ENCODE peak calls at places on chromosomes 3 and 15, in seven cellular contexts. J is heart left ventricle, T is upper lobe of left lung, E is A673, D is upper lobe of right lung, W is ovary, L is esophagus muscularis mucosa. H is an unnamed sample.

GRCh38 chr3:23312866-23313265 is 109.7 kb downstream of the UBE2E2 start:
- DNase-seq in J (no peak), L (no peak), T (no peak), W (no peak), E (no peak), D (no peak), H (no peak)

GRCh38 chr3:99484871-99485270 is 153.5 kb upstream of the COL8A1 start:
- DNase-seq in T (no peak), J (no peak), L (no peak), E (peak; percentile 64), W (no peak), D (no peak), H (no peak)

GRCh38 chr15:62895139-62895866 is 147.2 kb upstream of the TPM1 start:
- DNase-seq in T (no peak), E (no peak), J (no peak), D (no peak), W (no peak), L (no peak), H (no peak)

GRCh38 chr15:55661431-55661830 is 73.3 kb upstream of the PYGO1 start:
- DNase-seq in W (no peak), L (no peak), D (no peak), E (peak; percentile 58), T (no peak), J (no peak), H (no peak)

GRCh38 chr3:15121936-15122335 is 23.0 kb upstream of the RBSN start:
- DNase-seq in T (no peak), J (no peak), W (no peak), D (no peak), E (no peak), L (no peak), H (no peak)

GRCh38 chr3:196255776-196256175 is 31.8 kb downstream of the PCYT1A start:
- DNase-seq in E (no peak), T (no peak), L (no peak), J (no peak), W (no peak), D (no peak), H (no peak)

GRCh38 chr15:67147410-67147949 is 82.1 kb downstream of the SMAD3 start:
- DNase-seq in L (no peak), W (no peak), D (no peak), J (no peak), T (no peak), E (no peak), H (no peak)

GRCh38 chr3:114892117-114892870 is 254.8 kb downstream of the ZBTB20 start:
- DNase-seq in E (no peak), J (no peak), L (no peak), D (no peak), W (no peak), T (no peak), H (no peak)

GRCh38 chr15:63473999-63474809 is 30.2 kb upstream of the USP3 start:
- DNase-seq in W (no peak), L (no peak), J (no peak), T (no peak), D (no peak), E (no peak), H (no peak)

GRCh38 chr15:81939604-81940440 is 106.0 kb downstream of the MEX3B start:
- DNase-seq in D (no peak), W (no peak), J (no peak), T (no peak), E (peak; percentile 52), L (no peak), H (no peak)

GRCh38 chr15:100732359-100733055 is 130.1 kb downstream of the ASB7 start:
- DNase-seq in W (no peak), T (no peak), J (no peak), D (no peak), E (no peak), L (no peak), H (no peak)

GRCh38 chr15:65212097-65212496 is 824 bp upstream of the CILP start:
- DNase-seq in T (no peak), W (no peak), D (no peak), E (peak; percentile 44), L (no peak), J (no peak), H (no peak)

GRCh38 chr3:50395070-50395860 is 35.9 kb upstream of the TMEM115 start:
- DNase-seq in L (no peak), D (no peak), W (no peak), E (no peak), J (no peak), T (no peak), H (no peak)

GRCh38 chr3:11245827-11246662 is 26.2 kb upstream of the ATG7 start:
- DNase-seq in J (no peak), L (no peak), D (no peak), W (no peak), T (no peak), E (no peak), H (no peak)

DNA sequence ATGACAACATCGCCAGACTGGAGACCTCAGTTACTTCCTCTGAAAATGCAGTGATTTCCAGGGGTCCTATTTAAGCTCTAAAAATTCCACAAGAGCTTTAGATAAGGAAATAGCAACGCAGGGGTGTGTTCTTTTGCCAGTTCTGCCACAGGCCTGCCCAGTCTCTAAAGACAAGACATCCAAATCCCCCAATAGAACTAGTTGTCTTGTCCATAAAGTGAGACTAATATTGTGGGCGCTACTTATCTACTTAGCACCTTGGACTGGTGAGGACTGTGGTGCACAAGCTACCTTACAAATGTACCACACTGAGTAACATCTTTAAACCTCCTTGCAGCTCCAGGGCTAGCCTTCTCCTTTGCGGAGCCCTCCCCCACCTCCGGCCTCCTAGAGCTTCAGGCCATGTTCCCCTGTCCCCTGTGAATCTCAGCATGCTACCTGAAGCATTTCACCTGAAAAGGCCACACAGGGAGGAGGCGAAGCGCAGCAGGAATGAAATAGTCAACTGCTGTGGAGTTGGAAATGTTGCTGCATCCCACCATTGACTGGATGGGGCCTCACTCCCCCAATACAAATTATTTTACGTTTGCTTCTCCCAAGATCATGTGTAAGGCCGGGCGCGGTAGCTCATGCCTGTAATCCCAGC is 9.6 kb upstream of the LRRC2 start:
- DNase-seq in L (no peak), D (no peak), W (no peak), J (no peak), E (no peak), T (no peak), H (no peak)
- H3K27me3 ChIP-seq in L (peaks cover 4% of the 10 kb centered on the region), D (no peaks in the 10 kb centered on the region), W (no peaks in the 10 kb centered on the region), J (no peaks in the 10 kb centered on the region), E (no peaks in the 10 kb centered on the region), T (peaks cover 2% of the 10 kb centered on the region), H (peaks cover 53% of the 10 kb centered on the region)

DNA sequence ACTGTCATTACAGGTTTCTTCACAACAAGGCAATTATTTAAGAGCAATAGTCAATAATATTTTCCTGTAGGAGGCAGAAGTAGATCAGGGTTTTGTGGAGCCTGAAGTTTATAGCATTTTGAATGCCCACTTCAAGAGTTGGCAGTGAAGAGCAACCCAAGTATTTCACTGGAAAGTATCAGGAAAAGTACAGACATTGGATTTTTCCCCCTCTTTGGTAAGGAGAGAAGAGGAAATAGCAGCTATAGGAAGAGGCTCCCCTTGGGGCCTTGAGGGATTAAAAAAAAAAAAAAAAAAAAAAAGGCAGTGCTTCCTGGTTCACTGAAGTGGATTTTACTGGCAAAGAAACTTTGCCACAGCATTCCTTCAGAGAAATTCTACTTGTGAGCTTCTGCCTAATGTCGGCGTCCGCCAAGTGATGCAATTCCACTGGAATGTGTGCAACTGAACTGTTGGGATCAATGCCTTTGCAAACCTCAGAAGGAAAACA is 5.7 kb upstream of the CNTN6 start:
- DNase-seq in T (no peak), J (no peak), W (no peak), D (peak; percentile 74), E (peak; percentile 74), L (no peak), H (no peak)
- H3K27ac ChIP-seq in T (no peak overlapping the region), J (no peak overlapping the region), W (no peak overlapping the region), D (no peak overlapping the region), E (peak overlapping the region; percentile 64), L (no peak overlapping the region), H (no peak overlapping the region)

GRCh38 chr15:69105451-69105985 is 54.9 kb upstream of the GLCE start:
- DNase-seq in L (no peak), T (no peak), W (no peak), D (no peak), J (no peak), E (no peak), H (no peak)
- H3K27me3 ChIP-seq in L (no peaks in the 10 kb centered on the region), T (no peaks in the 10 kb centered on the region), W (no peaks in the 10 kb centered on the region), D (no peaks in the 10 kb centered on the region), J (no peaks in the 10 kb centered on the region), E (no peaks in the 10 kb centered on the region), H (no peaks in the 10 kb centered on the region)

GRCh38 chr3:192801985-192802384 is 74.6 kb upstream of the FGF12 start:
- DNase-seq in E (no peak), D (no peak), L (no peak), J (no peak), W (no peak), T (no peak), H (no peak)

GRCh38 chr3:192804502-192804901 is 77.2 kb upstream of the FGF12 start:
- DNase-seq in W (no peak), T (no peak), L (no peak), J (no peak), D (no peak), E (no peak), H (no peak)

DNA sequence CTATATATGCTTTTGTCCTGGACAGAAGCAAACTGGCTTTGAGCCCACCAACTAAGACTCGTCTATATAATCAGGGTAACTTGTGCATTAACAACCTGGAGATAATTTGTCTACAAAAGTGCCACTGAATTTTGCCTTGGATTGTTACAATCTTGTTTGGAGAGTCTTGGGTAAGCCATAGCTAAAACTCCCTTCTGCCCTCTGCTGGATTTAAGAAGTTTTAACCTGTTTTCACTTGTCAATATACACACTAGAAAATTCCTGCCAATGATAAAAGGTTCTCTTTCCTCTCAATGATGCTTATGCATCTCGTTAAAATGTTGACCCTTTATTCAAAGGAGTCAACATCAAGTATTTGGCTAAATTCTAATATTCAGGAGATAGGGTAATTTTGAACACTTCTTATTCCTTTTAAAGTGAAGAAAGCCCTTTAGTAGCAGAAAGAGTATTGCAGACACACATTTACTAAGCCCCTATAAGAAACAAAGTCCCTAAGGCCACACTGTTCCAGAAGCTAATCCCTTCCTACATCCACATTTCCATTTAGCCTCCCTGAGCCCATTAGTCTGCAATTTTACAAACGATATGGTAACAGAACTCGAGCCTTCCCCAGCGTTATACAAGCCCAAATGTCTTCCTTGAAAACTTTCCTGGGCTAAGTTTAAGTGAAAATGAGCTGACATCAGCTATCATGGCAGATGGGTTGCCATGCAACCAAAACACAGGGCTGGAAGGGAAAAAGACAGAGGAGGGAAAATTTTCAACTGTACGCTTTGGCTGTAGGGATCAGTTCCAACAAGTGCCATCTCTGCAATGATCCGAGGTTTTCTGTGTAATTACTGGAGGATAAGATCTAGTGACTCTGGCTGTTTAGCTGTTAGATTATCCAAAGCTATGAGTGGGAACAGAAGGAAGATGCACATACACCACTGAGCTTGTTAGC is 75.9 kb upstream of the FGF12 start:
- DNase-seq in E (peak; percentile 65), J (no peak), L (no peak), T (no peak), W (no peak), D (no peak), H (no peak)
- H3K27ac ChIP-seq in E (no peak overlapping the region), J (no peak overlapping the region), L (no peak overlapping the region), T (no peak overlapping the region), W (no peak overlapping the region), D (no peak overlapping the region), H (no peak overlapping the region)

GRCh38 chr15:89463113-89463512 is 33.3 kb downstream of the RHCG start:
- DNase-seq in T (no peak), L (no peak), D (peak; percentile 22), J (no peak), E (no peak), W (no peak), H (no peak)
- H3K27me3 ChIP-seq in T (no peaks in the 10 kb centered on the region), L (no peaks in the 10 kb centered on the region), D (peaks cover 14% of the 10 kb centered on the region), J (no peaks in the 10 kb centered on the region), E (no peaks in the 10 kb centered on the region), W (no peaks in the 10 kb centered on the region), H (no peaks in the 10 kb centered on the region)